ENCODE peak calls at places on chromosome 9, in nine cellular contexts. One of them, this sample, is unnamed.

GRCh38 chr9:124500796-124501611 is 6.2 kb downstream of the NR5A1 start:
- DNase-seq in DMS153: no peak
- DNase-seq in effector memory CD4-positive, alpha-beta T cell: no peak
- DNase-seq in SIG-M5: no peak
- DNase-seq in DMS 273 treated with DMSO at 0.1 percent for 48 hours: no peak
- DNase-seq in ecto neural progenitor cell: no peak
- DNase-seq in immature natural killer cell: no peak
- DNase-seq in RCC 7860: no peak
- DNase-seq in MG63: no peak
- DNase-seq in this sample: no peak

GRCh38 chr9:37370968-37371563 is 51.4 kb upstream of the GRHPR start:
- DNase-seq in immature natural killer cell: no peak
- DNase-seq in SIG-M5: no peak
- DNase-seq in DMS 273 treated with DMSO at 0.1 percent for 48 hours: no peak
- DNase-seq in ecto neural progenitor cell: no peak
- DNase-seq in effector memory CD4-positive, alpha-beta T cell: no peak
- DNase-seq in MG63: no peak
- DNase-seq in RCC 7860: no peak
- DNase-seq in DMS153: no peak
- DNase-seq in this sample: no peak

GRCh38 chr9:479316-479715 is 264.7 kb downstream of the DOCK8 start:
- DNase-seq in MG63: no peak
- DNase-seq in ecto neural progenitor cell: no peak
- DNase-seq in SIG-M5: no peak
- DNase-seq in DMS153: no peak
- DNase-seq in immature natural killer cell: no peak
- DNase-seq in effector memory CD4-positive, alpha-beta T cell: no peak
- DNase-seq in RCC 7860: peak; percentile 49
- DNase-seq in DMS 273 treated with DMSO at 0.1 percent for 48 hours: no peak
- DNase-seq in this sample: no peak

GRCh38 chr9:76576344-76576743 is 117.4 kb downstream of the GCNT1 start:
- DNase-seq in effector memory CD4-positive, alpha-beta T cell: peak; percentile 3
- DNase-seq in DMS153: no peak
- DNase-seq in ecto neural progenitor cell: no peak
- DNase-seq in immature natural killer cell: peak; percentile 88
- DNase-seq in RCC 7860: peak; percentile 97
- DNase-seq in DMS 273 treated with DMSO at 0.1 percent for 48 hours: no peak
- DNase-seq in MG63: peak; percentile 59
- DNase-seq in SIG-M5: peak; percentile 97
- DNase-seq in this sample: no peak

GRCh38 chr9:16613605-16614004 is 256.9 kb downstream of the BNC2 start:
- DNase-seq in MG63: no peak
- DNase-seq in SIG-M5: no peak
- DNase-seq in DMS153: no peak
- DNase-seq in RCC 7860: no peak
- DNase-seq in DMS 273 treated with DMSO at 0.1 percent for 48 hours: no peak
- DNase-seq in immature natural killer cell: no peak
- DNase-seq in effector memory CD4-positive, alpha-beta T cell: no peak
- DNase-seq in ecto neural progenitor cell: no peak
- DNase-seq in this sample: no peak

GRCh38 chr9:5909999-5910398 is 19.3 kb downstream of the MLANA start:
- DNase-seq in effector memory CD4-positive, alpha-beta T cell: no peak
- DNase-seq in SIG-M5: no peak
- DNase-seq in MG63: no peak
- DNase-seq in ecto neural progenitor cell: no peak
- DNase-seq in immature natural killer cell: no peak
- DNase-seq in RCC 7860: peak; percentile 26
- DNase-seq in DMS 273 treated with DMSO at 0.1 percent for 48 hours: no peak
- DNase-seq in DMS153: no peak
- DNase-seq in this sample: no peak

GRCh38 chr9:15306068-15306756 is 804 bp downstream of the TTC39B start:
- DNase-seq in effector memory CD4-positive, alpha-beta T cell: peak; percentile 26
- DNase-seq in RCC 7860: no peak
- DNase-seq in SIG-M5: no peak
- DNase-seq in MG63: peak; percentile 86
- DNase-seq in immature natural killer cell: peak; percentile 45
- DNase-seq in DMS153: peak; percentile 94
- DNase-seq in ecto neural progenitor cell: peak; percentile 67
- DNase-seq in DMS 273 treated with DMSO at 0.1 percent for 48 hours: peak; percentile 23
- DNase-seq in this sample: peak; percentile 82

GRCh38 chr9:18605763-18606162 is 131.8 kb downstream of the ADAMTSL1 start:
- DNase-seq in MG63: peak; percentile 95
- DNase-seq in effector memory CD4-positive, alpha-beta T cell: no peak
- DNase-seq in SIG-M5: no peak
- DNase-seq in immature natural killer cell: no peak
- DNase-seq in DMS153: no peak
- DNase-seq in RCC 7860: no peak
- DNase-seq in DMS 273 treated with DMSO at 0.1 percent for 48 hours: no peak
- DNase-seq in ecto neural progenitor cell: no peak
- DNase-seq in this sample: no peak

GRCh38 chr9:119071636-119072035 is 297.6 kb downstream of the BRINP1 start:
- DNase-seq in ecto neural progenitor cell: no peak
- DNase-seq in RCC 7860: no peak
- DNase-seq in DMS 273 treated with DMSO at 0.1 percent for 48 hours: no peak
- DNase-seq in immature natural killer cell: no peak
- DNase-seq in DMS153: no peak
- DNase-seq in SIG-M5: no peak
- DNase-seq in effector memory CD4-positive, alpha-beta T cell: no peak
- DNase-seq in MG63: no peak
- DNase-seq in this sample: no peak

GRCh38 chr9:114521846-114522245 is 16.6 kb upstream of the WHRN start:
- DNase-seq in MG63: no peak
- DNase-seq in DMS 273 treated with DMSO at 0.1 percent for 48 hours: no peak
- DNase-seq in effector memory CD4-positive, alpha-beta T cell: no peak
- DNase-seq in RCC 7860: no peak
- DNase-seq in ecto neural progenitor cell: no peak
- DNase-seq in SIG-M5: no peak
- DNase-seq in immature natural killer cell: no peak
- DNase-seq in DMS153: no peak
- DNase-seq in this sample: no peak

GRCh38 chr9:32384002-32384363 is 460 bp upstream of the ACO1 start:
- DNase-seq in SIG-M5: no peak
- DNase-seq in DMS153: no peak
- DNase-seq in ecto neural progenitor cell: no peak
- DNase-seq in MG63: no peak
- DNase-seq in DMS 273 treated with DMSO at 0.1 percent for 48 hours: no peak
- DNase-seq in effector memory CD4-positive, alpha-beta T cell: no peak
- DNase-seq in RCC 7860: no peak
- DNase-seq in immature natural killer cell: peak; percentile 2
- DNase-seq in this sample: no peak

GRCh38 chr9:129009584-129010141 is 18.5 kb downstream of the SH3GLB2 start:
- DNase-seq in SIG-M5: no peak
- DNase-seq in immature natural killer cell: no peak
- DNase-seq in RCC 7860: no peak
- DNase-seq in DMS153: no peak
- DNase-seq in DMS 273 treated with DMSO at 0.1 percent for 48 hours: no peak
- DNase-seq in effector memory CD4-positive, alpha-beta T cell: no peak
- DNase-seq in ecto neural progenitor cell: no peak
- DNase-seq in MG63: no peak
- DNase-seq in this sample: no peak

GRCh38 chr9:95623614-95624013 is 106.8 kb upstream of the PTCH1 start:
- DNase-seq in DMS 273 treated with DMSO at 0.1 percent for 48 hours: no peak
- DNase-seq in DMS153: no peak
- DNase-seq in effector memory CD4-positive, alpha-beta T cell: no peak
- DNase-seq in RCC 7860: no peak
- DNase-seq in immature natural killer cell: no peak
- DNase-seq in ecto neural progenitor cell: no peak
- DNase-seq in MG63: no peak
- DNase-seq in SIG-M5: no peak
- DNase-seq in this sample: no peak

GRCh38 chr9:563200-563599 is 278.3 kb upstream of the DMRT1 start:
- DNase-seq in MG63: no peak
- DNase-seq in effector memory CD4-positive, alpha-beta T cell: no peak
- DNase-seq in ecto neural progenitor cell: no peak
- DNase-seq in DMS 273 treated with DMSO at 0.1 percent for 48 hours: no peak
- DNase-seq in SIG-M5: no peak
- DNase-seq in immature natural killer cell: no peak
- DNase-seq in RCC 7860: no peak
- DNase-seq in DMS153: no peak
- DNase-seq in this sample: no peak

GRCh38 chr9:136823136-136824046 is 15.6 kb downstream of the RABL6 start:
- DNase-seq in effector memory CD4-positive, alpha-beta T cell: no peak
- DNase-seq in RCC 7860: no peak
- DNase-seq in immature natural killer cell: no peak
- DNase-seq in SIG-M5: no peak
- DNase-seq in DMS 273 treated with DMSO at 0.1 percent for 48 hours: no peak
- DNase-seq in MG63: no peak
- DNase-seq in DMS153: no peak
- DNase-seq in ecto neural progenitor cell: no peak
- DNase-seq in this sample: peak; percentile 24

GRCh38 chr9:117782931-117783788 is 79.0 kb downstream of the TLR4 start:
- DNase-seq in ecto neural progenitor cell: peak; percentile 75
- DNase-seq in DMS153: peak; percentile 85
- DNase-seq in RCC 7860: peak; percentile 64
- DNase-seq in effector memory CD4-positive, alpha-beta T cell: peak; percentile 22
- DNase-seq in immature natural killer cell: peak; percentile 75
- DNase-seq in SIG-M5: peak; percentile 15
- DNase-seq in DMS 273 treated with DMSO at 0.1 percent for 48 hours: peak; percentile 26
- DNase-seq in MG63: peak; percentile 64
- DNase-seq in this sample: peak; percentile 58

This sample was measured in body of pancreas.